ENCODE peak calls at places on chromosomes 16 and 17, in ten cellular contexts. S is HCT116, A is chondrocyte, L is activated B cell treated with CpG ODN at 0.5 μM for 24 hours, C is OCI-LY7, Q is H9, O is stomach, R is AG09309, K is A549, X is Calu3. E is an unnamed sample.

GRCh38 chr16:89507219-89507833 is 877 bp upstream of the SPG7 start:
- DNase-seq in S (no peak), A (no peak), L (no peak), C (no peak), Q (no peak), O (peak; percentile 32), R (no peak), K (no peak), X (no peak), E (no peak)

GRCh38 chr16:85083051-85083639 is 29.1 kb downstream of the CIBAR2 start:
- DNase-seq in S (no peak), A (no peak), L (no peak), C (peak; percentile 42), Q (peak; percentile 83), O (no peak), R (no peak), K (no peak), X (no peak), E (no peak)

GRCh38 chr16:3112058-3112880 is at the start of gene ZNF205:
- DNase-seq in S (no peak), A (peak; percentile 92), L (no peak), C (no peak), Q (peak; percentile 87), O (peak; percentile 79), R (peak; percentile 10), K (peak; percentile 94), X (peak; percentile 93), E (no peak)

GRCh38 chr16:68893710-68894705 is 50.7 kb downstream of the TANGO6 start:
- DNase-seq in S (no peak), A (no peak), L (no peak), C (no peak), Q (peak; percentile 51), O (no peak), R (no peak), K (no peak), X (no peak), E (no peak)

GRCh38 chr16:46897471-46897870 is 13.3 kb downstream of the GPT2 start:
- DNase-seq in S (no peak), A (no peak), L (no peak), C (no peak), Q (no peak), O (no peak), R (no peak), K (no peak), X (no peak), E (no peak)

GRCh38 chr17:42197564-42198156 is 3.4 kb upstream of the GHDC start:
- DNase-seq in S (no peak), A (no peak), L (no peak), C (no peak), Q (no peak), O (no peak), R (no peak), K (no peak), X (no peak), E (no peak)

GRCh38 chr17:5642752-5643151 is 58.4 kb upstream of the NLRP1 start:
- DNase-seq in S (no peak), A (no peak), L (no peak), C (no peak), Q (no peak), O (no peak), R (no peak), K (no peak), X (no peak), E (no peak)

GRCh38 chr17:82648761-82649474 is 674 bp upstream of the WDR45B start:
- DNase-seq in S (no peak), A (no peak), L (peak; percentile 53), C (peak; percentile 77), Q (peak; percentile 77), O (peak; percentile 43), R (no peak), K (no peak), X (no peak), E (no peak)

GRCh38 chr16:66549284-66550131 is at the start of gene TK2:
- DNase-seq in S (no peak), A (no peak), L (peak; percentile 64), C (peak; percentile 43), Q (peak; percentile 74), O (peak; percentile 75), R (no peak), K (peak; percentile 65), X (peak; percentile 66), E (no peak)

GRCh38 chr16:88469615-88470395 is 16.7 kb downstream of the ZFPM1 start:
- DNase-seq in S (no peak), A (no peak), L (no peak), C (no peak), Q (no peak), O (no peak), R (no peak), K (no peak), X (no peak), E (no peak)

DNA sequence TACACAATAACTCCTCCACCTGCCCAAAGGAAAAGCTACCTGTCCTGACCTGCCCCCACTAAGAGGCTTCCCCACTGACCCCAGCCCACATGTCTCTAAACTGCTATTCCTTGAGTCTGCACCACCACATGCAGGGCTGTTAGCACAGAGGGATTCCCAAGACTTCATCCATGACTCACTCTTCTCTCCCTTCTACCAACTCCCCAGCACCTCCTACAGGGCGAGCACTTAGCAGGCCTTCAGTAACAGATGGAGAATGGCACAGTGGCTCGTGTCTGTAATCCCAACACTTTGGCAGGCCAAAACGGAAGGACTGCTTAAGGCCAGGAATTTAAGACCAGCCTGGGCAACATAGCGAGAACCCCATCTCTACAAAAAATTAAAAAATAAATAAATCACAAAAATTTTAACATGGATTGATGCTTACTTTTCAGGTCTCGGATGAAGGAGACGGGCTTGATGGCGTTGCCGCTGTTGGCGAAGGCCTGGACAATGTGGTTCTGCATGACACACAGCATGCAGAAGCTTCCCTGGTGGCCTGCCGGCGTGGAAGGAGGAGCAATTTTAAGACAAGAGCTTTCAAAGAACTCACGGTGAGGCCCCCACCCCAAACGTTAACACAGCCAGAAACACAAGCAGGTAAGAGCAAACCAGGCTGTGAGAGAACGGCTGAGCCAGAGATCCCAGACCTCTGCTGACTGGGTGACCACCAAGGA is 12.0 kb downstream of the USP36 start:
- DNase-seq in S (peak; percentile 24), A (no peak), L (no peak), C (no peak), Q (peak; percentile 63), O (no peak), R (no peak), K (peak; percentile 80), X (peak; percentile 12), E (no peak)
- TF ChIP-seq CTCF in S (peak; percentile 70), A (peak; percentile 63), L (no peak), C (peak; percentile 44), Q (peak; percentile 46), O (no peak), R (peak; percentile 68), K (peak; percentile 26), X (no peak), E (peak; percentile 21)

DNA sequence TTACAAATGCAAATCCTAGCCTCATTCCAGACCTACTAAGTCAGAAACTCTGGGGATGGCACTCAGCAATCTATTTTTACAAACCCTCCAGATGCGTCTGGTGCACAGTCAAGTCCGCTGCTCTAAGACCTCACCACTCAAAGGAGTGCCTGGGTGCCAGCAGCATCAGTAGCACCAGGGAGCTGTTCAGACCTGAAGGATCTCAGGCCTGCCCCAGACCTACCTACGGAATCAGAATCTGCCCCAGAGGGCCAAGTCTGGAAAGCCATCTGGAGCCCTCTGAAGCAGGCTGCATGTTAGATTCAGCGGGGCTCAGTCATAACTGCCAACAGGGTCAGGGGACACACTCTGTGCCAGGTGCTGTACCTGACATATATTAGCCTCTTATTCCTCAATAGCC is 17.6 kb downstream of the MEOX1 start:
- DNase-seq in S (no peak), A (no peak), L (no peak), C (no peak), Q (no peak), O (no peak), R (no peak), K (no peak), X (no peak), E (no peak)
- TF ChIP-seq CTCF in S (no peak), A (no peak), L (no peak), C (no peak), Q (no peak), O (no peak), R (no peak), K (no peak), X (no peak), E (no peak)

DNA sequence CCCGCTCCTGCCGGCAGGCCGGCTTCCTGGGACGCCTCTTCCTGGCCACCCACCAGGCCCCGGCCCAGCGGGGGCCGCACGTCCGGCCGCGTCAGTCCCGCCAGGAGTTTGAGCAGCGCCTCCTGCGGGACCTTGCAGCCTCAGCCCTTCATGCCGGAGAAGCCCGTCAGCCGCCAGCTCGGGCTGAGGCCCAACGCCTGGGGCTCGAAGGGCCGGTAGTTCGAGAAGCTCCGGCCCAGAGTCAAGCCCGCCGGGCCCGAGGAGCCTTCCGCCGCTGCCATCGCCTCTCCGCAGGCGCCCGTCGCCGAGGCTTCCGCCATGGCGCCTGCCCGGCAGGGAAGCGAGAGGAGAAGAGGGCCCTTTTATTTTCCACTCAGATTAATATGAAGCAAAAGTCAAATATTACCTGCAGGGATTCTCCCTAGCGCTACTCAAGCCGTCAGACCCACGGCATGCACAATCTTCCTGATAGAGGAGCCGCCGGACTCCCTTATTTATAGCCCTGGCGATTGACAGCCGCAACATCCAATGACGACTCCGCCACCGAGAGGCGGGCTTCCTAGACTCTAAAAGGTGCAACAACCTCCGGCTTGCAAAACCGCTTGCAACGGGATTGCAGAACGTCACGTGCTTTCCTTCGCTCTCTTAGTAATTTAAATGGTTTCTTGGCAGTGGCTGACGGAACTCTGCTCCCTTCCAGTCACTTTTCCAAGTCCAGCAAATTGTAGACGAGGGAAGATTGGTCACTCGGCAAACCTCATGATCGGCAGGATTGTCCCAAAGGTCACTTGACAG is at the start of gene SEPHS2:
- DNase-seq in S (peak; percentile 96), A (peak; percentile 95), L (peak; percentile 87), C (peak; percentile 99), Q (peak; percentile 96), O (peak; percentile 99), R (peak; percentile 92), K (peak; percentile 92), X (peak; percentile 97), E (peak; percentile 98)
- TF ChIP-seq CTCF in S (peak; percentile 52), A (peak; percentile 81), L (no peak), C (peak; percentile 70), Q (peak; percentile 56), O (no peak), R (peak; percentile 54), K (peak; percentile 40), X (no peak), E (peak; percentile 51)

GRCh38 chr16:82295306-82296201 is 125.5 kb upstream of the MPHOSPH6 start:
- DNase-seq in S (no peak), A (no peak), L (no peak), C (no peak), Q (no peak), O (no peak), R (no peak), K (no peak), X (no peak), E (no peak)

GRCh38 chr16:82300374-82300936 is 130.4 kb upstream of the MPHOSPH6 start:
- DNase-seq in S (no peak), A (no peak), L (no peak), C (no peak), Q (no peak), O (no peak), R (no peak), K (no peak), X (no peak), E (no peak)

GRCh38 chr16:82302007-82302733 is 132.1 kb upstream of the MPHOSPH6 start:
- DNase-seq in S (no peak), A (no peak), L (no peak), C (no peak), Q (peak; percentile 33), O (no peak), R (no peak), K (no peak), X (no peak), E (no peak)

GRCh38 chr16:82298472-82298871 is 128.4 kb upstream of the MPHOSPH6 start:
- DNase-seq in S (no peak), A (no peak), L (no peak), C (no peak), Q (no peak), O (no peak), R (no peak), K (no peak), X (no peak), E (no peak)

GRCh38 chr16:82301108-82301755 is 131.2 kb upstream of the MPHOSPH6 start:
- DNase-seq in S (no peak), A (no peak), L (no peak), C (no peak), Q (no peak), O (no peak), R (no peak), K (no peak), X (no peak), E (no peak)
- TF ChIP-seq CTCF in S (no peak), A (no peak), L (no peak), C (no peak), Q (no peak), O (no peak), R (no peak), K (no peak), X (no peak), E (no peak)